ENCODE peak calls at places on chromosomes 3 and 15, in seven cellular contexts. Y is cardiac fibroblast, H is AG04450, W is OCI-M1, X is NB4, L is erythroblast, Q is OCI-LY7. B is an unnamed sample.

GRCh38 chr15:72285927-72286516 is 13.7 kb upstream of the PARP6 start:
- DNase-seq in Y (peak), H (no peak), W (peak), X (peak), L (peak), Q (peak), B (peak)

GRCh38 chr15:67611803-67612369 is 69.4 kb downstream of the MAP2K5 start:
- DNase-seq in Y (peak), H (peak), W (peak), X (no peak), L (no peak), Q (no peak), B (no peak)

GRCh38 chr3:120093119-120093922 is 926 bp downstream of the GSK3B start:
- DNase-seq in Y (peak), H (peak), W (peak), X (peak), L (peak), Q (peak), B (no peak)

GRCh38 chr3:126350502-126351085 is 6.6 kb downstream of the KLF15 start:
- DNase-seq in Y (no peak), H (no peak), W (no peak), X (no peak), L (no peak), Q (no peak), B (no peak)

GRCh38 chr15:65085990-65086679 is 9.6 kb downstream of the KBTBD13 start:
- DNase-seq in Y (peak), H (no peak), W (peak), X (peak), L (peak), Q (peak), B (no peak)

GRCh38 chr3:55720614-55721013 is 233.5 kb upstream of the WNT5A start:
- DNase-seq in Y (peak), H (no peak), W (no peak), X (no peak), L (no peak), Q (peak), B (no peak)

GRCh38 chr15:101439920-101440319 is 49.6 kb downstream of the PCSK6 start:
- DNase-seq in Y (peak), H (no peak), W (no peak), X (no peak), L (no peak), Q (no peak), B (no peak)

GRCh38 chr3:190738756-190739155 is 123.7 kb downstream of the GMNC start:
- DNase-seq in Y (peak), H (no peak), W (peak), X (no peak), L (no peak), Q (no peak), B (no peak)

GRCh38 chr3:66253790-66254620 is 33.2 kb downstream of the SLC25A26 start:
- DNase-seq in Y (peak), H (no peak), W (peak), X (peak), L (peak), Q (peak), B (no peak)

B was measured in MV-4-11.